ENCODE peak calls at places on chromosomes 16 and 17, in nine cellular contexts. G is body of pancreas; T is NT2/D1; B is breast epithelium; F is naive thymus-derived CD4-positive, alpha-beta T cell; S is psoas muscle; J is cardiac muscle cell; D is small intestine; V is K562. R is an unnamed sample.

GRCh38 chr17:7440113-7440822 is 956 bp downstream of the FGF11 start:
- DNase-seq in F (no peak), S (peak; percentile 86), G (peak; percentile 73), D (peak; percentile 38), V (peak; percentile 28), T (no peak), J (no peak), B (peak; percentile 58), R (peak; percentile 67)

GRCh38 chr17:62793919-62794665 is 14.0 kb downstream of the MARCHF10 start:
- DNase-seq in T (no peak), G (no peak), S (no peak), V (no peak), J (no peak), B (no peak), D (no peak), F (no peak), R (no peak)

GRCh38 chr17:3965123-3965800 is 1.0 kb upstream of the ATP2A3 start:
- DNase-seq in J (peak; percentile 58), G (peak; percentile 84), T (peak; percentile 28), S (no peak), F (peak; percentile 62), B (peak; percentile 43), V (peak; percentile 66), D (peak; percentile 90), R (peak; percentile 91)

GRCh38 chr17:70100983-70101382 is 26.0 kb downstream of the KCNJ16 start:
- DNase-seq in S (no peak), B (no peak), T (no peak), V (no peak), G (no peak), J (no peak), F (no peak), D (no peak), R (no peak)

GRCh38 chr17:82804442-82805191 is 35.2 kb downstream of the ZNF750 start:
- DNase-seq in D (no peak), F (no peak), J (peak; percentile 79), T (no peak), B (peak; percentile 41), G (peak; percentile 39), S (peak; percentile 97), V (no peak), R (peak; percentile 34)

GRCh38 chr16:64356267-64356666 is 765.6 kb downstream of the CDH11 start:
- DNase-seq in D (no peak), B (no peak), V (no peak), T (no peak), S (no peak), G (no peak), F (no peak), J (peak; percentile 84), R (no peak)

GRCh38 chr16:65510850-65511249 is 389.0 kb upstream of the CDH11 start:
- DNase-seq in V (no peak), J (peak; percentile 74), B (no peak), T (no peak), G (no peak), F (no peak), D (no peak), S (no peak), R (no peak)

GRCh38 chr17:59827721-59828477 is 64.8 kb downstream of the TUBD1 start:
- DNase-seq in F (no peak), B (no peak), V (no peak), S (peak; percentile 35), D (peak; percentile 78), J (no peak), T (no peak), G (no peak), R (no peak)

GRCh38 chr17:74373838-74374606 is 6.7 kb downstream of the GPR142 start:
- DNase-seq in G (peak; percentile 76), B (no peak), J (no peak), V (no peak), D (peak; percentile 92), T (no peak), S (no peak), F (no peak), R (peak; percentile 70)

GRCh38 chr17:12709063-12709462 is 43.4 kb downstream of the MYOCD start:
- DNase-seq in B (no peak), G (no peak), S (no peak), V (no peak), T (no peak), F (no peak), J (no peak), D (no peak), R (no peak)

GRCh38 chr16:68784721-68785120 is 47.6 kb downstream of the CDH1 start:
- DNase-seq in F (no peak), V (no peak), D (no peak), B (no peak), G (no peak), J (no peak), T (no peak), S (no peak), R (no peak)

GRCh38 chr16:17448640-17449638 is 21.8 kb downstream of the XYLT1 start:
- DNase-seq in V (no peak), F (peak; percentile 32), G (peak; percentile 58), J (no peak), S (peak; percentile 76), D (no peak), T (no peak), B (no peak), R (peak; percentile 25)

GRCh38 chr17:46730679-46731078 is 87.8 kb downstream of the WNT3 start:
- DNase-seq in G (no peak), T (no peak), B (no peak), D (no peak), F (no peak), J (no peak), S (no peak), V (no peak), R (no peak)

GRCh38 chr16:11224096-11224893 is 31.7 kb downstream of the SOCS1 start:
- DNase-seq in B (peak; percentile 61), F (peak; percentile 57), V (peak; percentile 85), D (peak; percentile 83), S (peak; percentile 93), T (no peak), J (no peak), G (peak; percentile 82), R (peak; percentile 86)

GRCh38 chr17:5355416-5356129 is 63.9 kb downstream of the NUP88 start:
- DNase-seq in T (no peak), S (no peak), F (no peak), G (no peak), B (no peak), V (no peak), J (peak; percentile 18), D (no peak), R (no peak)

GRCh38 chr16:86631441-86631840 is 53.1 kb downstream of the FOXL1 start:
- DNase-seq in B (no peak), G (no peak), D (peak; percentile 6), T (no peak), J (no peak), V (no peak), S (no peak), F (no peak), R (no peak)

GRCh38 chr17:27491713-27492190 is 35.5 kb downstream of the KSR1 start:
- DNase-seq in J (no peak), S (no peak), V (peak; percentile 84), F (no peak), B (no peak), T (no peak), G (peak; percentile 37), D (no peak), R (no peak)

GRCh38 chr16:79366635-79367034 is 233.9 kb downstream of the MAF start:
- DNase-seq in J (no peak), B (no peak), G (no peak), F (no peak), V (no peak), T (no peak), D (no peak), S (no peak), R (no peak)

GRCh38 chr16:21162661-21163151 is 4.2 kb downstream of the LDAF1 start:
- DNase-seq in T (no peak), S (peak; percentile 77), G (peak; percentile 39), F (no peak), V (no peak), B (no peak), J (peak; percentile 16), D (peak; percentile 10), R (no peak)

GRCh38 chr16:49471038-49471727 is 97.6 kb downstream of the C16orf78 start:
- DNase-seq in T (no peak), J (no peak), D (no peak), V (no peak), F (no peak), B (peak; percentile 6), G (no peak), S (no peak), R (peak; percentile 2)

GRCh38 chr17:37701424-37702020 is 43.3 kb downstream of the HNF1B start:
- DNase-seq in T (no peak), F (peak; percentile 14), V (peak; percentile 56), B (no peak), J (peak; percentile 20), G (peak; percentile 65), S (no peak), D (peak; percentile 51), R (peak; percentile 64)

GRCh38 chr17:77396610-77397009 is 255.8 kb downstream of the SEC14L1 start:
- DNase-seq in V (no peak), F (no peak), J (no peak), G (no peak), S (no peak), D (no peak), B (no peak), T (no peak), R (no peak)
- H3K4me1 ChIP-seq in V (peaks cover 26% of the 10 kb centered on the region), F (peaks cover 81% of the 10 kb centered on the region), J (peaks cover 20% of the 10 kb centered on the region), G (peaks cover 68% of the 10 kb centered on the region), S (peaks cover 72% of the 10 kb centered on the region), D (peaks cover 16% of the 10 kb centered on the region), B (peaks cover 36% of the 10 kb centered on the region), T (peaks cover 33% of the 10 kb centered on the region), R (peaks cover 55% of the 10 kb centered on the region)

DNA sequence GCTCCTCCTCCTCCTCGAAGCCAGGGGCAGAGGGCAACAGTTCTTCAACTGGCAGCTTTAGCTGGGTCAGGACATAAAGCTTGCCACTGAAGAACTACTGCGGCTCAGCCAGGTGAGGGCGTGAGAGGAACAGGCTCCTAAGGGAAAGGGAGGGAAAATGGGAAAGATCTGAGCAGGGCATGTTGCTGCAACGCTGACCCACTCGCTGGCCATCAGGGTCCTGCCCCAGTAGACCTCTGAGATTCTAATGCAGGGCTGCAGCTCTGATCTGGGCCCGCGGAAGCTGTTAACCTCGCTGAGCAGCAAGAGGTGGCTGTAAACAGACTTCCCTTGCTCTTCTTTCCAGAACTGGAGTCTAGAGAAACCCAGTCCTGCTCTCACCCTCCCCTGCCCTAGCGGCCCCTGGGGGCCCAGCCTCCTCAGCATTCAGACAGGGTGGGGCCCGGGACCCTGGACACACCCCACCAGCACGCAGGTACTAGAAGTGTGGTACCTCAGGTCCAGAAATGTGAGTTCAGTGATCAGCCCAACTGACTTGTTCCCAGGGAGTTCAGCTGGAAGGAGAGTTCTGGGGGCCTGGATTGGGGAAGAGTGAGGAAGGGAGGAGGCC is 3.8 kb upstream of the TLCD2 start:
- DNase-seq in S (peak; percentile 62), B (no peak), T (no peak), D (peak; percentile 82), V (no peak), J (peak; percentile 61), G (peak; percentile 67), F (no peak), R (peak; percentile 71)
- H3K4me1 ChIP-seq in S (peaks cover 50% of the 10 kb centered on the region), B (peaks cover 14% of the 10 kb centered on the region), T (peaks cover 21% of the 10 kb centered on the region), D (no peaks in the 10 kb centered on the region), V (peaks cover 70% of the 10 kb centered on the region), J (peaks cover 10% of the 10 kb centered on the region), G (peaks cover 43% of the 10 kb centered on the region), F (peaks cover 30% of the 10 kb centered on the region), R (peaks cover 56% of the 10 kb centered on the region)

GRCh38 chr17:30378797-30379302 is at the start of gene CPD:
- DNase-seq in B (peak; percentile 96), S (peak; percentile 98), F (peak; percentile 95), V (peak; percentile 99), D (peak; percentile 97), T (peak; percentile 83), J (peak; percentile 98), G (peak; percentile 97), R (peak; percentile 99)
- H3K4me1 ChIP-seq in B (peaks cover 6% of the 10 kb centered on the region), S (peaks cover 40% of the 10 kb centered on the region), F (peaks cover 20% of the 10 kb centered on the region), V (peaks cover 21% of the 10 kb centered on the region), D (no peaks in the 10 kb centered on the region), T (peaks cover 5% of the 10 kb centered on the region), J (peaks cover 39% of the 10 kb centered on the region), G (peaks cover 53% of the 10 kb centered on the region), R (peaks cover 50% of the 10 kb centered on the region)

GRCh38 chr16:4320571-4321137 is 4.8 kb downstream of the GLIS2 start:
- DNase-seq in S (no peak), F (no peak), T (no peak), V (no peak), G (no peak), J (no peak), B (no peak), D (no peak), R (no peak)
- H3K4me1 ChIP-seq in S (peaks cover 5% of the 10 kb centered on the region), F (no peaks in the 10 kb centered on the region), T (peaks cover 42% of the 10 kb centered on the region), V (peaks cover 88% of the 10 kb centered on the region), G (peaks cover 88% of the 10 kb centered on the region), J (peaks cover 51% of the 10 kb centered on the region), B (peaks cover 44% of the 10 kb centered on the region), D (no peaks in the 10 kb centered on the region), R (peaks cover 41% of the 10 kb centered on the region)

R was measured in transverse colon.